ENCODE peak calls at places on chromosomes 5 and 9, in seven cellular contexts. H, K, V, P, J, T and U are unnamed samples.

GRCh38 chr9:36018755-36019720 is 17.7 kb upstream of the RECK start:
- DNase-seq in H (peak), K (no peak), V (no peak), P (no peak), J (no peak), T (no peak), U (no peak)

GRCh38 chr5:133240425-133241091 is 188.7 kb downstream of the HSPA4 start:
- DNase-seq in H (peak), K (no peak), V (peak), P (peak), J (peak), T (peak), U (peak)

GRCh38 chr9:32395483-32396216 is 11.2 kb downstream of the ACO1 start:
- DNase-seq in H (peak), K (no peak), V (peak), P (peak), J (peak), T (no peak), U (peak)

GRCh38 chr5:83632874-83633273 is 87.8 kb downstream of the HAPLN1 start:
- DNase-seq in H (no peak), K (no peak), V (peak), P (no peak), J (peak), T (no peak), U (peak)

GRCh38 chr9:98231770-98232478 is 23.5 kb downstream of the TBC1D2 start:
- DNase-seq in H (no peak), K (no peak), V (peak), P (no peak), J (peak), T (no peak), U (peak)

GRCh38 chr9:126205260-126205659 is 121.4 kb upstream of the MVB12B start:
- DNase-seq in H (peak), K (no peak), V (no peak), P (no peak), J (no peak), T (no peak), U (no peak)

GRCh38 chr5:68409259-68409658 is 193.7 kb downstream of the PIK3R1 start:
- DNase-seq in H (no peak), K (no peak), V (peak), P (no peak), J (peak), T (no peak), U (peak)

GRCh38 chr9:134928796-134929559 is 11.3 kb upstream of the FCN1 start:
- DNase-seq in H (no peak), K (no peak), V (no peak), P (peak), J (no peak), T (peak), U (no peak)

GRCh38 chr9:94772654-94773303 is 46.3 kb downstream of the AOPEP start:
- DNase-seq in H (peak), K (no peak), V (no peak), P (no peak), J (peak), T (no peak), U (peak)

GRCh38 chr5:81751836-81752643 is 1.1 kb upstream of the SSBP2 start:
- DNase-seq in H (no peak), K (no peak), V (peak), P (peak), J (peak), T (no peak), U (peak)

GRCh38 chr9:86353591-86354047 is 591 bp downstream of the TUT7 start:
- DNase-seq in H (no peak), K (peak), V (peak), P (no peak), J (no peak), T (no peak), U (peak)

GRCh38 chr9:86352440-86353106 is 1.6 kb downstream of the TUT7 start:
- DNase-seq in H (no peak), K (no peak), V (no peak), P (no peak), J (no peak), T (no peak), U (no peak)

GRCh38 chr9:86354882-86355399 is 731 bp upstream of the TUT7 start:
- DNase-seq in H (peak), K (no peak), V (no peak), P (no peak), J (no peak), T (no peak), U (no peak)

GRCh38 chr9:86355814-86356213 is 1.6 kb upstream of the TUT7 start:
- DNase-seq in H (no peak), K (no peak), V (peak), P (no peak), J (no peak), T (no peak), U (no peak)

DNA sequence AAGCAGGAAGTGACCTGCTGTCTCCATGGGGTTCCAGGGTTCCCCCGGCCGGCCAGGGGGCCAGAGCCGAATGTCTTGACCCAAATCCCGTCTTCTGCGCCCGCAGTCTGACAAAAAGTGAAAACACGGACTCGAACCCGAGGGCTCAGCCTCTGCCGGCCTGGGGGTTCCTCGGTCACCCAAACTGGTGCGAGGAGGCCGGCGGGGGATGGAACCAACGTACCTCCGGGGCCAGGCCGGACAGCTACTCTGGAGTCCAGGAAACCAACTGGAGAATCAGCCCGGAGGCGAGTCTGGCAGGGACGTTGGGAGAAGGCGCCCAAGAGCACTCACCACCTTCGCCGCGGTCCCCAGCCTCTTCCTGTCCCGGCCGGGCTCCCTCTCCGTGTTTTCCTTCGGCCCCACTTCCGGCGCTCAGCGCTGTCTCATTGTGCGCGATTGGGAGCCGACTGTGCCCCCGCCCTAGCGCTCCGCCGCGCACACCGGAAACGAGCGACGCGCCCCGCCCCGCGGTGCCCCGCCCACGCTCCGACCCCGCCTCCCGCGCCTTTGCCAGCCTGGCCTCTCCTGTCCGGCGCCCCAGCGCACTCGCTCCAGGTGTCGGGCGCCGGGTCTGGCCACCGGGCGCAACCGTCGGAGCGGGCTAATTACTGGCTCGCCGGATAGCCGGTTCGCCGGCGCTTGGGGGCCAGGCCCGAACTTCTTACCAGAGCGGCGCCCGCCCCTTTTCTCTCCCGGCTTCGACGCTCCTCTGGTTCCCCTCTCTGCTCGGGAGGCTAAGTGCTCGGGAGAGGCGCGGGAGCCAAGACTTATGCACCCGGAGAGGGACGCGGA is at the start of gene TUT7:
- DNase-seq in H (peak), K (peak), V (peak), P (peak), J (peak), T (peak), U (peak)
- TF ChIP-seq CTCF in H (no peak), K (no peak), V (no peak), P (no peak), J (no peak), T (no peak), U (no peak)

GRCh38 chr5:121049971-121050370 is 585.9 kb downstream of the PRR16 start:
- DNase-seq in H (no peak), K (no peak), V (no peak), P (no peak), J (no peak), T (no peak), U (no peak)
- H3K4me3 ChIP-seq in H (no peak), K (no peak), V (no peak), P (no peak), J (no peak), T (no peak), U (no peak)

DNA sequence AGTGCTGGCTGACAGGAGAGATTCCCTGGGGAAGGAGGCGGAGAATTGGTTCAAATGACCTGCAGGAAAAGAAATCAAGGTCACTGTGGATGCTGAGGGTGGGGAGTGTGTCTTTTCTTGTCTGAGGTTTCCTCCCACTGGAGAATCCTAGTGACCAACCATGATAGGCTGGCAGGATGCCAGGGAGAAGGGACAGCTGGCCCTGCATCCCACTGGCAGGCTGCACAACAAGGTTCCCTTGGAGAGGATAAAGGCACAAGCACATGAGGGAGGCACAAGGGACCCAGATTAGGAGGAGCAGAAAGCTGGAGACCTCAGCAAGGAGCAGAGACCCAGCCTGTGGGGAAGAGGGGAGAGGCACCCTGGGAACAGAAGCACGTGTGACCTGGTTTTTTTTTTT is 11.4 kb upstream of the ZDHHC12 start:
- DNase-seq in H (peak), K (no peak), V (no peak), P (no peak), J (no peak), T (no peak), U (no peak)
- TF ChIP-seq CTCF in H (no peak), K (no peak), V (no peak), P (no peak), J (no peak), T (no peak), U (no peak)

DNA sequence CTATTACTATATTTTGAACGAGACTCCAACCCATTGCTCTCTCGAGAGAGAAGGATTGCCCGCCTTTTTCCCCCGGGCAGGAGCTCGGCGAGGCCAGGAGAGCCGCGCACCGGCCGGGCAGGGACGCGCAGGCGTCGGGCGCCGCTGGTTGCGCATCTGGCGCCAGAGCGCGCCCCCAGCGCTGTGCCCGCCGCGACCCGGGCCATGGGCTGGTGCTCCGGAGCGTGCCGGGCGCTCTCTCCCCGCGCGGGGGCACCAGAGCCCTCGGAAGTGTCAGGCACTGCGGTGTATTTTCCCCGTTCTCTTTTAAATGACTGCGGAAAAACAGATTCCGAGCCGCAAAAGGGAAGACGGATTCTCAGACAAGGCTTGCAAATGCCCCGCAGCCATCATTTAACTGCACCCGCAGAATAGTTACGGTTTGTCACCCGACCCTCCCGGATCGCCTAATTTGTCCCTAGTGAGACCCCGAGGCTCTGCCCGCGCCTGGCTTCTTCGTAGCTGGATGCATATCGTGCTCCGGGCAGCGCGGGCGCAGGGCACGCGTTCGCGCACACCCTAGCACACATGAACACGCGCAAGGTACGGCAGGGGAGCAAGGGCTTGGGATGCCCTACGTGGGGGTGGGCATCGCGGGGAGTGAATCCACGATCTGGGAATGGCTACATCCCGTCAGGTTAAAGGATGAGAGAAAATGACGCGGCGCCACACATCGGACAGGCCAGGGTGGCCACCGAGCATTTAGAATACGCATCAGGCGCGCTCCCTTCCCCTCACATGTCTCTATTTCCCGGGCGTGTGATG is 1.1 kb upstream of the NTRK2 start:
- DNase-seq in H (peak), K (peak), V (peak), P (peak), J (peak), T (peak), U (peak)
- H3K4me3 ChIP-seq in H (peak), K (peak), V (peak), P (peak), J (peak), T (peak), U (peak)

DNA sequence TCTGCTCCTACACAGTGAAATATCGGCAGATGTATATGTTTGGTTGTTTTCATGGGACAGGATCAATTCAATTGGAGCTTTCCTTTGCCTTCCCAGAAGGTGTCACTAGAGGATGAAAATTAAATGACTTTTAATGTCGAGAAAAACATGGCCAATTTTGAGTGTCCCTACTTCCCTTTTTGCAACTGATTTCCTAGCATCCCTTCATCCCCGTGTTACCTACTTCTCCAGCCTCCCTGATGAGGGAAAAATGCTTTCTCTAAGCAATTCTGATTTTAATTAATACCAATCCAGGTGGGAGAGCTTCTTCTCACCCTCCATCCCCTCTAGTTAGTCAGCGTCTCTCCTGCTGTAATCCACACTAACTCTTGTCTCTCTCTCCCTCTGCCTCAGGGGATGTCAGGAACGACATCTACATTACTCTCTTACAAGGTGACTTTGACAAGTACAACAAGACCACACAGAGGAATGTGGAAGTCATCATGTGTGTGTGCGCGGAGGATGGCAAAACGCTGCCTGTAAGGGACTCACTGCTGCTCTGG is 64.9 kb downstream of the DOCK2 start:
- DNase-seq in H (peak), K (no peak), V (peak), P (no peak), J (peak), T (no peak), U (peak)
- TF ChIP-seq CTCF in H (peak), K (peak), V (peak), P (peak), J (peak), T (peak), U (peak)

GRCh38 chr5:115463985-115464384 is 80.6 kb downstream of the FEM1C start:
- DNase-seq in H (no peak), K (no peak), V (no peak), P (no peak), J (no peak), T (no peak), U (no peak)
- H3K4me3 ChIP-seq in H (no peak), K (no peak), V (no peak), P (no peak), J (no peak), T (no peak), U (no peak)

GRCh38 chr9:75588808-75589207 is 301.7 kb upstream of the PCSK5 start:
- DNase-seq in H (peak), K (no peak), V (peak), P (no peak), J (no peak), T (no peak), U (peak)
- TF ChIP-seq CTCF in H (no peak), K (no peak), V (peak), P (no peak), J (no peak), T (no peak), U (no peak)

GRCh38 chr5:141356133-141356532 is 1.3 kb downstream of the PCDHGA4 start:
- DNase-seq in H (no peak), K (no peak), V (no peak), P (no peak), J (no peak), T (no peak), U (no peak)

GRCh38 chr5:141355641-141356040 is 820 bp downstream of the PCDHGA4 start:
- DNase-seq in H (no peak), K (no peak), V (no peak), P (no peak), J (no peak), T (no peak), U (no peak)

GRCh38 chr5:141354900-141355469 is at the start of gene PCDHGA4:
- DNase-seq in H (no peak), K (no peak), V (no peak), P (no peak), J (no peak), T (no peak), U (peak)

GRCh38 chr5:141349917-141350619 is at the start of gene PCDHGB1:
- DNase-seq in H (peak), K (no peak), V (peak), P (no peak), J (peak), T (no peak), U (peak)

DNA sequence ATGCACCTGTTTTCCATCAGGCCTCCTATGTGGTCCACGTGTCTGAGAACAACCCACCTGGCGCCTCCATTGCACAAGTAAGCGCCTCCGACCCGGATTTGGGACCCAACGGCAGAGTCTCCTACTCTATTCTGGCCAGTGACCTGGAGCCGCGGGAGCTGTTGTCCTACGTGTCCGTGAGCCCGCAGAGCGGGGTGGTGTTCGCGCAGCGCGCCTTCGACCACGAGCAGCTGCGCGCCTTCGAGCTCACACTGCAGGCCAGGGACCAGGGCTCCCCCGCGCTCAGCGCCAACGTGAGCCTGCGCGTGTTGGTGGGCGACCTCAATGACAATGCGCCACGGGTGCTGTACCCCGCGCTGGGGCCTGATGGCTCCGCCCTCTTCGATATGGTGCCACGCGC is 1.7 kb downstream of the PCDHGB1 start:
- DNase-seq in H (no peak), K (no peak), V (no peak), P (no peak), J (no peak), T (no peak), U (no peak)
- H3K4me3 ChIP-seq in H (no peak), K (no peak), V (no peak), P (no peak), J (no peak), T (no peak), U (no peak)

DNA sequence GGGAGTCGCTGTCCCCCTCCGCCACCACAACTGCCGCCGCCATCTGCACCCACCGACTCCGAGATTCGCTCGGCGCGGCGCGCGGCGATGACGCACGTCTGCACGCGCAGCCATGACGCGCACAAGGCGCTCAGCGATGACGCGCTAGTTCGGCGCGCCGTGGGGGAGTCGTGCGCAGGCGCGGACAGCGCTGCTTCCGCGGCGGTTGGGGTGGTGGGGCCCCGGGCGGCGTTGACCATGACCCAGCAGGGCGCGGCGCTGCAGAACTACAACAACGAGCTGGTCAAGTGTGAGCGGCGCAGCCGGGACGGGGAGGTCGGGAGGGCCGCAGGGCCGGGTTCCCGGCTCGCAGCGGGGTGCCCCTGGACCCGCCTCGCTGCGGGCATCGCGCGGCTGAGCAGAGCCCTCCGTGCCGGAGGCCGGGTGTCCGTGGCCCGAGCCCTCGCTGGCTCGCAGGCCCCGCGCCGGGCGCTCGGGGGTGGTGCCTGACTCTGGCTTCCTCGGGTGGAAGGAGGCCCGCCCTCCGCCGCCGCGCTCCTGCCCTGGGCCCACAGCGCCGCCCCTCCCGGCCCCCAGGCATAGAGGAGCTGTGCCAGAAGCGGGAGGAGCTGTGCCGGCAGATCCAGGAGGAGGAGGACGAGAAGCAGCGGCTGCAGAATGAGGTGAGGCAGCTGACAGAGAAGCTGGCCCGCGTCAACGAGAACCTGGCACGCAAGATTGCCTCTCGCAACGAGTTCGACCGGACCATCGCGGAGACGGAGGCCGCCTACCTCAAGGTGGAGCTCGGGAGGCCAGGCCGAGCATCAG is at the start of the genes ANAPC2 and SSNA1:
- DNase-seq in H (peak), K (peak), V (peak), P (peak), J (peak), T (peak), U (peak)
- TF ChIP-seq CTCF in H (peak), K (peak), V (peak), P (no peak), J (peak), T (no peak), U (peak)